ENCODE peak calls at places on chromosome 21, in four cellular contexts. S, K, O and G are unnamed samples.

GRCh38 chr21:36005018-36005417 is 55.3 kb downstream of the SETD4 start:
- DNase-seq in S (no peak), K (no peak), O (no peak), G (no peak)

GRCh38 chr21:36478941-36479340 is 981 bp downstream of the CLDN14 start:
- DNase-seq in S (no peak), K (no peak), O (no peak), G (no peak)

GRCh38 chr21:43703068-43703880 is 15.7 kb upstream of the PDXK start:
- DNase-seq in S (no peak), K (peak; percentile 63), O (no peak), G (no peak)

GRCh38 chr21:39350094-39351006 is 1.5 kb upstream of the HMGN1 start:
- DNase-seq in S (no peak), K (no peak), O (no peak), G (no peak)

GRCh38 chr21:43341349-43342163 is 85.4 kb downstream of the SIK1 start:
- DNase-seq in S (no peak), K (no peak), O (no peak), G (no peak)

GRCh38 chr21:42513985-42514882 is 582 bp downstream of the SLC37A1 start:
- DNase-seq in S (peak; percentile 45), K (peak; percentile 60), O (peak; percentile 52), G (no peak)

GRCh38 chr21:34344058-34344425 is 19.8 kb upstream of the KCNE2 start:
- DNase-seq in S (no peak), K (no peak), O (no peak), G (peak; percentile 72)

GRCh38 chr21:34835526-34835925 is 166.7 kb downstream of the CLIC6 start:
- DNase-seq in S (no peak), K (no peak), O (no peak), G (no peak)

GRCh38 chr21:20971296-20971921 is 26.8 kb upstream of the NCAM2 start:
- DNase-seq in S (no peak), K (peak; percentile 18), O (peak; percentile 2), G (no peak)

GRCh38 chr21:31667639-31668038 is 8.1 kb downstream of the SOD1 start:
- DNase-seq in S (no peak), K (no peak), O (no peak), G (no peak)

GRCh38 chr21:42737969-42738590 is 84.7 kb downstream of the PDE9A start:
- DNase-seq in S (peak; percentile 50), K (no peak), O (no peak), G (peak; percentile 52)

DNA sequence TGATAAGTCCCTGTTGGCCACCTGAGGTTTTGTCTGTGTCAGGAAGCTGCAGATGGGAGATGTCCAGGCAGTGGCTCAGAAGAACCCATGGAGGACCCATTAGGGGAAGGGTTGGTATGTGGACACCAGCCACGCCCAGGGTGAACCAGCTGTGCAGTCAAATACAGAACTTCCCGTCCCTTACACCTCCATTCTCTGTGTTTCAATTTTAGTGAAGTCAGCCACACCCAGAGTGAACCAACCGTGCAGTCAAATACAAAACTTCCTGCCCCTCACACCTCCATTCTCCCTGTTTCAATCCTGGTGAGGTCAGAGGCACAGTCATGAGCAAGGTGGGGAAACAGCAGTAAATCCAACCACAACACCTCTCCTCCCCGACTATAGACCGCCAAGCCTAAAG is 27.4 kb downstream of the BACE2 start:
- DNase-seq in S (no peak), K (no peak), O (no peak), G (no peak)
- H3K27ac ChIP-seq in S (no peak overlapping the region), K (no peak overlapping the region), O (no peak overlapping the region), G (no peak overlapping the region)

GRCh38 chr21:45469273-45470086 is 64.5 kb downstream of the COL18A1 start:
- DNase-seq in S (no peak), K (peak; percentile 38), O (no peak), G (peak; percentile 34)
- H3K27ac ChIP-seq in S (no peak overlapping the region), K (peak overlapping the region; percentile 23), O (no peak overlapping the region), G (no peak overlapping the region)

GRCh38 chr21:28640326-28640725 is 352.4 kb downstream of the LTN1 start:
- DNase-seq in S (no peak), K (no peak), O (no peak), G (no peak)

GRCh38 chr21:28639742-28640141 is 352.9 kb downstream of the LTN1 start:
- DNase-seq in S (no peak), K (no peak), O (no peak), G (no peak)

GRCh38 chr21:28635541-28635940 is 357.1 kb downstream of the LTN1 start:
- DNase-seq in S (no peak), K (no peak), O (no peak), G (no peak)

GRCh38 chr21:28633803-28634572 is 358.7 kb downstream of the LTN1 start:
- DNase-seq in S (no peak), K (no peak), O (no peak), G (no peak)

DNA sequence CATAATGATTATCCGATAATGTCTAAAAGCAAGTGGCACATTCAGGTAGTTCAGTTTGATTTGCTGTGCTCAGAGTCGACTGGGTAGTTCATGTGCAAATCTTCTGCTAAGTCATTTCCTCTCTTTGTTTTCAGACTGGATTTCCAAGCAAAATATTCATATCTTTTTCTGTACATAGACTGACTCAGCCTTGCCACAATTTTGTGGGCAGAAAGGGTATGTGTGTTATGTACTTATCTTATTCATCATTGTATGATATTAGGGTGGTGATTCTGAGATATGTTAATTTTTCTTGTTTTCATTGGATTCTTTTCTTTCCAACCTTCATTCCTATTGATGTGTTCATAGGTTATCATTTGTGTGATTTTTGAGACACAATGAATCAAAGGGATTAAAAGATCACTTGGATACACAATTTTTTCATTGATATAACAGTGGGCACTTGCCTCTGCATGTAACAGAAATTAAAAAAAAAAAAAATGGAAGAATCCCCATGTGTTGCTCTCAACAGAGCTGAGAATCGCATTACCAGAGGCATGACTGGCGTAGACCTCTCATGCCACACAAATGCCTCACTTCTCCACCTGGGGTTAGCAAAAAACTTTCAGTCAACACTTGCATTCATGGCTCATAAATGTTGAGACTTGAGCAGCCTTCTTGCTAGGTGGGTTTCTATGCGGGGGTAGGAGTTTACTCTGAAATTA is 355.5 kb downstream of the LTN1 start:
- DNase-seq in S (no peak), K (no peak), O (no peak), G (no peak)
- H3K27ac ChIP-seq in S (no peak overlapping the region), K (no peak overlapping the region), O (no peak overlapping the region), G (no peak overlapping the region)

GRCh38 chr21:24826822-24827221 is 780.5 kb downstream of the MRPL39 start:
- DNase-seq in S (no peak), K (no peak), O (no peak), G (no peak)
- H3K27ac ChIP-seq in S (no peak overlapping the region), K (no peak overlapping the region), O (no peak overlapping the region), G (no peak overlapping the region)

GRCh38 chr21:38136201-38136600 is 120.6 kb upstream of the KCNJ15 start:
- DNase-seq in S (no peak), K (no peak), O (no peak), G (no peak)
- H3K27ac ChIP-seq in S (no peak overlapping the region), K (no peak overlapping the region), O (no peak overlapping the region), G (no peak overlapping the region)

DNA sequence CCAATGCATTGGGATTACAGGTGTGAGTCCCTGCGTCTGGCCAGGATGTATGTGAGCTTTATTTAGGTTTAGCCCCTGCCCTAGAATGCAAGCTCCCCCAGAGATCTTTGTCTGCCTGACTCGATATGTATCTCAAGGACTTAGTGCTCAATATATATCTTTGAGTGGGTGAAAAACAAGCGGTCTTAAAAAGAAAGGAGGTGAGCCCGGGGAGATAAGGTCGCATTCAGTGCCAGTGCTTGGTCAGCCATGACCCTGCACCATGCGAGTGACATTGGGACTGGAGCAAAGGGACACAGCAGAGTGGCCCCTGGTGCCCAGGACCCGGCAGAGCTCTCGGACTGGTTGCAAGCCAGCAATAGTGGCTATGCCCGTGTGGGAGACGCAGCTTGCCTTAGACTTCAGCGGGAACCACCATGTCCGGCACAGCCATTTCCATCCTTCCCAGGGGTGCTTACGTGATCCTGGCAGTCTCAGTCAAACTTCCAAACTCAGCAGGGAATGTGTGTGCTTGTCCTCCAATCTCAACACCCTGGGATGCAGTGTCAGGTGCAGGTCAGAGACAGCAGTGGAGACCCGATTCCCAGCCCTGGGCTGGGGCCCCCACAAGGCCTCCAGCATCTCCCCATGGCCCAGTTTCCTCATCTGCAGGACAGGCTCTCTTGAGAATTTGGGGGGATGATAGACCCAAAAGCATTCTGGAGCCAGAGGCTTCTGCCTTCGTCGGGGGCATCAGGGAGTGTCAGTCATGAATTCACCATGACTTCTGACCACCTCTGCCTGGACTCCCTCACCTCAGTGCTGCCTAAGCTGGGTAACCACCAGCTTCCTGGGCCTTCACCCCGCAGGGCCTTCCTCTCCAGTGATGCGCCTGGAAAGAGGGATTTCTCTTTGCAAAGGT is 1.8 kb downstream of the MX2 start:
- DNase-seq in S (no peak), K (no peak), O (no peak), G (no peak)
- H3K27ac ChIP-seq in S (peak overlapping the region; percentile 95), K (no peak overlapping the region), O (no peak overlapping the region), G (no peak overlapping the region)

GRCh38 chr21:33201945-33202344 is 27.8 kb upstream of the IFNAR2 start:
- DNase-seq in S (no peak), K (no peak), O (no peak), G (no peak)

GRCh38 chr21:33202464-33203363 is 27.0 kb upstream of the IFNAR2 start:
- DNase-seq in S (no peak), K (no peak), O (no peak), G (no peak)

GRCh38 chr21:33206771-33207290 is 22.9 kb upstream of the IFNAR2 start:
- DNase-seq in S (no peak), K (no peak), O (no peak), G (no peak)

GRCh38 chr21:33205476-33205875 is 24.3 kb upstream of the IFNAR2 start:
- DNase-seq in S (no peak), K (no peak), O (peak; percentile 74), G (no peak)

DNA sequence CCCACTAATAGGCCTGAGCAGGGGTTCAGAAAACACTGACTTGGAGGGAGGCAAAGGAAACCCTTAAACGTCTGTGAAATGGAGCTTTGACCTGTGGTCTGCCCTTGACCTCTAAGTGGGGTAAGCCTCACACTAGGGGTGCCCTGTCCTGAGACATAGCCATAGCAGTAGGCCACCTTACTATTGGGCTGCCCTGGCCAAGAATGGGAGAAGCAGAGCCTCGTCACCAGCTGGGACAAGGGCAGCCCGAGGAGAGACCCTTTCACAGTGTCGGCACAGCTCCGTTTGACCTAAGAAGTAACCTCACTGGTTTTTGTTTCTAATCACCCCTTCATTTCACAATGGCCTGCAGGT is 26.4 kb upstream of the IFNAR2 start:
- DNase-seq in S (no peak), K (no peak), O (no peak), G (no peak)
- H3K27ac ChIP-seq in S (no peak overlapping the region), K (peak overlapping the region; percentile 77), O (peak overlapping the region; percentile 88), G (no peak overlapping the region)